ENCODE peak calls at places on chromosomes 11 and 22, in eight cellular contexts. One of them, this sample, is unnamed.

GRCh38 chr11:68251770-68252169 is 20.0 kb downstream of the C11orf24 start:
- DNase-seq in ELR: no peak
- DNase-seq in activated T-helper 9 cell treated with anti-CD3 and anti-CD28 coated beads, Interleukin-2, amount 50 U/mL, for 16 hours: no peak
- DNase-seq in naive thymus-derived CD4-positive, alpha-beta T cell: no peak
- DNase-seq in naive thymus-derived CD8-positive, alpha-beta T cell: no peak
- DNase-seq in SHP77: no peak
- DNase-seq in fibroblast of the aortic adventitia: no peak
- DNase-seq in hippocampal formation: no peak
- DNase-seq in this sample: no peak

GRCh38 chr11:75344186-75344585 is 7.3 kb downstream of the ARRB1 start:
- DNase-seq in ELR: no peak
- DNase-seq in activated T-helper 9 cell treated with anti-CD3 and anti-CD28 coated beads, Interleukin-2, amount 50 U/mL, for 16 hours: no peak
- DNase-seq in naive thymus-derived CD4-positive, alpha-beta T cell: no peak
- DNase-seq in naive thymus-derived CD8-positive, alpha-beta T cell: no peak
- DNase-seq in SHP77: no peak
- DNase-seq in fibroblast of the aortic adventitia: no peak
- DNase-seq in hippocampal formation: no peak
- DNase-seq in this sample: no peak

GRCh38 chr11:22539851-22540376 is 85.7 kb downstream of the FANCF start:
- DNase-seq in ELR: peak
- DNase-seq in activated T-helper 9 cell treated with anti-CD3 and anti-CD28 coated beads, Interleukin-2, amount 50 U/mL, for 16 hours: no peak
- DNase-seq in naive thymus-derived CD4-positive, alpha-beta T cell: no peak
- DNase-seq in naive thymus-derived CD8-positive, alpha-beta T cell: no peak
- DNase-seq in SHP77: no peak
- DNase-seq in fibroblast of the aortic adventitia: peak
- DNase-seq in hippocampal formation: peak
- DNase-seq in this sample: peak

GRCh38 chr22:21074092-21074715 is 28.5 kb downstream of the LRRC74B start:
- DNase-seq in ELR: peak
- DNase-seq in activated T-helper 9 cell treated with anti-CD3 and anti-CD28 coated beads, Interleukin-2, amount 50 U/mL, for 16 hours: no peak
- DNase-seq in naive thymus-derived CD4-positive, alpha-beta T cell: no peak
- DNase-seq in naive thymus-derived CD8-positive, alpha-beta T cell: no peak
- DNase-seq in SHP77: no peak
- DNase-seq in fibroblast of the aortic adventitia: peak
- DNase-seq in hippocampal formation: no peak
- DNase-seq in this sample: peak

GRCh38 chr11:44443836-44444769 is 121.4 kb upstream of the CD82 start:
- DNase-seq in ELR: no peak
- DNase-seq in activated T-helper 9 cell treated with anti-CD3 and anti-CD28 coated beads, Interleukin-2, amount 50 U/mL, for 16 hours: no peak
- DNase-seq in naive thymus-derived CD4-positive, alpha-beta T cell: no peak
- DNase-seq in naive thymus-derived CD8-positive, alpha-beta T cell: no peak
- DNase-seq in SHP77: no peak
- DNase-seq in fibroblast of the aortic adventitia: no peak
- DNase-seq in hippocampal formation: no peak
- DNase-seq in this sample: no peak

GRCh38 chr22:27399161-27399560 is 402.4 kb downstream of the MN1 start:
- DNase-seq in ELR: no peak
- DNase-seq in activated T-helper 9 cell treated with anti-CD3 and anti-CD28 coated beads, Interleukin-2, amount 50 U/mL, for 16 hours: no peak
- DNase-seq in naive thymus-derived CD4-positive, alpha-beta T cell: no peak
- DNase-seq in naive thymus-derived CD8-positive, alpha-beta T cell: no peak
- DNase-seq in SHP77: no peak
- DNase-seq in fibroblast of the aortic adventitia: peak
- DNase-seq in hippocampal formation: no peak
- DNase-seq in this sample: no peak

GRCh38 chr11:119361056-119361787 is 14.7 kb upstream of the MFRP start:
- DNase-seq in ELR: peak
- DNase-seq in activated T-helper 9 cell treated with anti-CD3 and anti-CD28 coated beads, Interleukin-2, amount 50 U/mL, for 16 hours: no peak
- DNase-seq in naive thymus-derived CD4-positive, alpha-beta T cell: no peak
- DNase-seq in naive thymus-derived CD8-positive, alpha-beta T cell: no peak
- DNase-seq in SHP77: peak
- DNase-seq in fibroblast of the aortic adventitia: peak
- DNase-seq in hippocampal formation: peak
- DNase-seq in this sample: peak

GRCh38 chr22:48703265-48703941 is 1124.3 kb downstream of the BRD1 start:
- DNase-seq in ELR: no peak
- DNase-seq in activated T-helper 9 cell treated with anti-CD3 and anti-CD28 coated beads, Interleukin-2, amount 50 U/mL, for 16 hours: no peak
- DNase-seq in naive thymus-derived CD4-positive, alpha-beta T cell: no peak
- DNase-seq in naive thymus-derived CD8-positive, alpha-beta T cell: no peak
- DNase-seq in SHP77: no peak
- DNase-seq in fibroblast of the aortic adventitia: no peak
- DNase-seq in hippocampal formation: no peak
- DNase-seq in this sample: no peak

GRCh38 chr22:44026630-44027511 is 2.8 kb downstream of the PARVB start:
- DNase-seq in ELR: no peak
- DNase-seq in activated T-helper 9 cell treated with anti-CD3 and anti-CD28 coated beads, Interleukin-2, amount 50 U/mL, for 16 hours: peak
- DNase-seq in naive thymus-derived CD4-positive, alpha-beta T cell: peak
- DNase-seq in naive thymus-derived CD8-positive, alpha-beta T cell: no peak
- DNase-seq in SHP77: peak
- DNase-seq in fibroblast of the aortic adventitia: no peak
- DNase-seq in hippocampal formation: no peak
- DNase-seq in this sample: peak

GRCh38 chr11:131231317-131231716 is 139.1 kb upstream of the NTM start:
- DNase-seq in ELR: no peak
- DNase-seq in activated T-helper 9 cell treated with anti-CD3 and anti-CD28 coated beads, Interleukin-2, amount 50 U/mL, for 16 hours: no peak
- DNase-seq in naive thymus-derived CD4-positive, alpha-beta T cell: no peak
- DNase-seq in naive thymus-derived CD8-positive, alpha-beta T cell: no peak
- DNase-seq in SHP77: no peak
- DNase-seq in fibroblast of the aortic adventitia: no peak
- DNase-seq in hippocampal formation: no peak
- DNase-seq in this sample: no peak

GRCh38 chr11:103927535-103927934 is 108.9 kb upstream of the DDI1 start:
- DNase-seq in ELR: peak
- DNase-seq in activated T-helper 9 cell treated with anti-CD3 and anti-CD28 coated beads, Interleukin-2, amount 50 U/mL, for 16 hours: no peak
- DNase-seq in naive thymus-derived CD4-positive, alpha-beta T cell: no peak
- DNase-seq in naive thymus-derived CD8-positive, alpha-beta T cell: no peak
- DNase-seq in SHP77: no peak
- DNase-seq in fibroblast of the aortic adventitia: peak
- DNase-seq in hippocampal formation: peak
- DNase-seq in this sample: peak

GRCh38 chr11:47109051-47109791 is 67.5 kb downstream of the ARFGAP2 start:
- DNase-seq in ELR: no peak
- DNase-seq in activated T-helper 9 cell treated with anti-CD3 and anti-CD28 coated beads, Interleukin-2, amount 50 U/mL, for 16 hours: no peak
- DNase-seq in naive thymus-derived CD4-positive, alpha-beta T cell: no peak
- DNase-seq in naive thymus-derived CD8-positive, alpha-beta T cell: no peak
- DNase-seq in SHP77: no peak
- DNase-seq in fibroblast of the aortic adventitia: no peak
- DNase-seq in hippocampal formation: peak
- DNase-seq in this sample: no peak

GRCh38 chr11:124094731-124095130 is 20.5 kb upstream of the VWA5A start:
- DNase-seq in ELR: no peak
- DNase-seq in activated T-helper 9 cell treated with anti-CD3 and anti-CD28 coated beads, Interleukin-2, amount 50 U/mL, for 16 hours: no peak
- DNase-seq in naive thymus-derived CD4-positive, alpha-beta T cell: no peak
- DNase-seq in naive thymus-derived CD8-positive, alpha-beta T cell: no peak
- DNase-seq in SHP77: no peak
- DNase-seq in fibroblast of the aortic adventitia: no peak
- DNase-seq in hippocampal formation: no peak
- DNase-seq in this sample: no peak